ENCODE peak calls at places on chromosomes 13 and 19, in five cellular contexts. Y is stimulated activated CD4-positive, alpha-beta T cell treated with anti-CD3 and anti-CD28 coated beads, Interleukin-2, amount 100 ng/mL, for 48 hours; N is brain pericyte; Q is fibroblast of gingiva; F is stimulated activated CD8-positive, alpha-beta memory T cell treated with anti-CD3 and anti-CD28 coated beads, Interleukin-15, amount 100 ng/mL, for 4 hours. S is an unnamed sample.

GRCh38 chr13:101552797-101553196 is 100.3 kb downstream of the ITGBL1 start:
- DNase-seq in Y (no peak), N (no peak), Q (peak), F (no peak), S (peak)

GRCh38 chr13:66532146-66532545 is 698.0 kb downstream of the PCDH9 start:
- DNase-seq in Y (no peak), N (peak), Q (peak), F (no peak), S (peak)

GRCh38 chr13:48281556-48281955 is 22.0 kb upstream of the RB1 start:
- DNase-seq in Y (no peak), N (no peak), Q (no peak), F (no peak), S (no peak)

GRCh38 chr13:109150691-109151090 is 521.3 kb downstream of the MYO16 start:
- DNase-seq in Y (no peak), N (no peak), Q (no peak), F (no peak), S (no peak)

GRCh38 chr13:86563308-86563707 is 764.1 kb upstream of the SLITRK6 start:
- DNase-seq in Y (no peak), N (no peak), Q (peak), F (no peak), S (no peak)

GRCh38 chr13:80469105-80469840 is 128.3 kb upstream of the SPRY2 start:
- DNase-seq in Y (no peak), N (no peak), Q (no peak), F (no peak), S (peak)

GRCh38 chr13:72062566-72062965 is 195.6 kb upstream of the DACH1 start:
- DNase-seq in Y (no peak), N (no peak), Q (no peak), F (no peak), S (no peak)

GRCh38 chr19:36059180-36059910 is 4.6 kb downstream of the WDR62 start:
- DNase-seq in Y (no peak), N (no peak), Q (no peak), F (no peak), S (no peak)

GRCh38 chr19:54493967-54494585 is 8.6 kb upstream of the LAIR2 start:
- DNase-seq in Y (no peak), N (no peak), Q (no peak), F (no peak), S (no peak)

GRCh38 chr13:29591310-29591709 is 4.2 kb downstream of the SLC7A1 start:
- DNase-seq in Y (no peak), N (no peak), Q (peak), F (no peak), S (no peak)

GRCh38 chr19:8545743-8546142 is 31.5 kb downstream of the MYO1F start:
- DNase-seq in Y (no peak), N (no peak), Q (no peak), F (no peak), S (no peak)

GRCh38 chr13:24050292-24050711 is 110.2 kb upstream of the SPATA13 start:
- DNase-seq in Y (no peak), N (peak), Q (peak), F (no peak), S (peak)

GRCh38 chr13:66657165-66657895 is 572.8 kb downstream of the PCDH9 start:
- DNase-seq in Y (no peak), N (peak), Q (peak), F (no peak), S (peak)

GRCh38 chr13:93865235-93865634 is 614.2 kb downstream of the DCT start:
- DNase-seq in Y (no peak), N (no peak), Q (no peak), F (no peak), S (no peak)

GRCh38 chr19:13060233-13060963 is 42.3 kb downstream of the LYL1 start:
- DNase-seq in Y (no peak), N (no peak), Q (no peak), F (no peak), S (peak)

GRCh38 chr13:22812793-22813192 is 368.0 kb upstream of the SGCG start:
- DNase-seq in Y (no peak), N (no peak), Q (no peak), F (no peak), S (no peak)

GRCh38 chr19:7191946-7192691 is 102.1 kb downstream of the INSR start:
- DNase-seq in Y (no peak), N (no peak), Q (no peak), F (no peak), S (no peak)

GRCh38 chr19:46015080-46015960 is 7.5 kb downstream of the PGLYRP1 start:
- DNase-seq in Y (peak), N (no peak), Q (peak), F (no peak), S (peak)

GRCh38 chr13:45055902-45056648 is 64.2 kb upstream of the GTF2F2 start:
- DNase-seq in Y (no peak), N (no peak), Q (peak), F (no peak), S (no peak)

GRCh38 chr13:104196611-104197010 is 1130.4 kb upstream of the SLC10A2 start:
- DNase-seq in Y (no peak), N (no peak), Q (no peak), F (no peak), S (no peak)

S was measured in adipocyte.